ENCODE peak calls at places on chromosomes 5 and 9, in four cellular contexts. One of them, this sample, is unnamed.
A peak's percentile ranks its signal among the peaks of the same experiment; 100 is the strongest.

GRCh38 chr5:103358305-103358996 is 99.9 kb downstream of the MACIR start:
- DNase-seq in stomach: no peak
- DNase-seq in endothelial cell of umbilical vein: peak; percentile 65
- DNase-seq in GM23338: no peak
- DNase-seq in this sample: no peak

GRCh38 chr5:176818391-176819098 is 8.2 kb downstream of the UNC5A start:
- DNase-seq in stomach: no peak
- DNase-seq in endothelial cell of umbilical vein: no peak
- DNase-seq in GM23338: no peak
- DNase-seq in this sample: no peak

GRCh38 chr5:149125386-149125891 is 15.9 kb upstream of the ABLIM3 start:
- DNase-seq in stomach: peak; percentile 52
- DNase-seq in endothelial cell of umbilical vein: no peak
- DNase-seq in GM23338: peak; percentile 81
- DNase-seq in this sample: no peak

GRCh38 chr9:115733736-115734135 is 419.9 kb upstream of the PAPPA start:
- DNase-seq in stomach: no peak
- DNase-seq in endothelial cell of umbilical vein: no peak
- DNase-seq in GM23338: no peak
- DNase-seq in this sample: no peak

GRCh38 chr5:73333944-73334703 is 114.5 kb downstream of the FOXD1 start:
- DNase-seq in stomach: no peak
- DNase-seq in endothelial cell of umbilical vein: no peak
- DNase-seq in GM23338: no peak
- DNase-seq in this sample: no peak

GRCh38 chr5:109874108-109874507 is 184.4 kb downstream of the MAN2A1 start:
- DNase-seq in stomach: no peak
- DNase-seq in endothelial cell of umbilical vein: no peak
- DNase-seq in GM23338: no peak
- DNase-seq in this sample: no peak

GRCh38 chr5:9653811-9654210 is 23.7 kb upstream of the TAS2R1 start:
- DNase-seq in stomach: peak; percentile 43
- DNase-seq in endothelial cell of umbilical vein: no peak
- DNase-seq in GM23338: no peak
- DNase-seq in this sample: no peak

GRCh38 chr5:150105898-150106615 is 19.7 kb upstream of the CSF1R start:
- DNase-seq in stomach: peak; percentile 21
- DNase-seq in endothelial cell of umbilical vein: no peak
- DNase-seq in GM23338: no peak
- DNase-seq in this sample: peak; percentile 90

GRCh38 chr9:30078195-30078594 is 2306.2 kb upstream of the ACO1 start:
- DNase-seq in stomach: no peak
- DNase-seq in endothelial cell of umbilical vein: no peak
- DNase-seq in GM23338: no peak
- DNase-seq in this sample: no peak

GRCh38 chr9:98607787-98608186 is 100.9 kb downstream of the GABBR2 start:
- DNase-seq in stomach: no peak
- DNase-seq in endothelial cell of umbilical vein: peak; percentile 91
- DNase-seq in GM23338: no peak
- DNase-seq in this sample: no peak

GRCh38 chr5:76607353-76607871 is 15.8 kb downstream of the F2RL2 start:
- DNase-seq in stomach: no peak
- DNase-seq in endothelial cell of umbilical vein: no peak
- DNase-seq in GM23338: peak; percentile 65
- DNase-seq in this sample: no peak

GRCh38 chr5:65190328-65191053 is 291.2 kb downstream of the ADAMTS6 start:
- DNase-seq in stomach: no peak
- DNase-seq in endothelial cell of umbilical vein: no peak
- DNase-seq in GM23338: no peak
- DNase-seq in this sample: no peak

GRCh38 chr5:524442-525163 is at the start of gene SLC9A3:
- DNase-seq in stomach: no peak
- DNase-seq in endothelial cell of umbilical vein: no peak
- DNase-seq in GM23338: no peak
- DNase-seq in this sample: no peak

GRCh38 chr5:1304059-1304458 is 9.2 kb upstream of the TERT start:
- DNase-seq in stomach: no peak
- DNase-seq in endothelial cell of umbilical vein: no peak
- DNase-seq in GM23338: no peak
- DNase-seq in this sample: no peak

GRCh38 chr5:38800515-38800914 is 45.3 kb upstream of the OSMR start:
- DNase-seq in stomach: no peak
- DNase-seq in endothelial cell of umbilical vein: no peak
- DNase-seq in GM23338: no peak
- DNase-seq in this sample: no peak
- H3K27ac ChIP-seq in stomach: no peak overlapping the region
- H3K27ac ChIP-seq in endothelial cell of umbilical vein: no peak overlapping the region
- H3K27ac ChIP-seq in GM23338: no peak overlapping the region
- H3K27ac ChIP-seq in this sample: no peak overlapping the region

GRCh38 chr5:179609834-179610108 is 13.7 kb downstream of the HNRNPH1 start:
- DNase-seq in stomach: no peak
- DNase-seq in endothelial cell of umbilical vein: no peak
- DNase-seq in GM23338: no peak
- DNase-seq in this sample: no peak

GRCh38 chr5:179608131-179608581 is 15.3 kb downstream of the HNRNPH1 start:
- DNase-seq in stomach: no peak
- DNase-seq in endothelial cell of umbilical vein: no peak
- DNase-seq in GM23338: no peak
- DNase-seq in this sample: no peak

GRCh38 chr5:179612577-179613459 is 10.7 kb downstream of the HNRNPH1 start:
- DNase-seq in stomach: no peak
- DNase-seq in endothelial cell of umbilical vein: no peak
- DNase-seq in GM23338: no peak
- DNase-seq in this sample: no peak

GRCh38 chr5:179610903-179611265 is 12.6 kb downstream of the HNRNPH1 start:
- DNase-seq in stomach: no peak
- DNase-seq in endothelial cell of umbilical vein: no peak
- DNase-seq in GM23338: no peak
- DNase-seq in this sample: no peak

DNA sequence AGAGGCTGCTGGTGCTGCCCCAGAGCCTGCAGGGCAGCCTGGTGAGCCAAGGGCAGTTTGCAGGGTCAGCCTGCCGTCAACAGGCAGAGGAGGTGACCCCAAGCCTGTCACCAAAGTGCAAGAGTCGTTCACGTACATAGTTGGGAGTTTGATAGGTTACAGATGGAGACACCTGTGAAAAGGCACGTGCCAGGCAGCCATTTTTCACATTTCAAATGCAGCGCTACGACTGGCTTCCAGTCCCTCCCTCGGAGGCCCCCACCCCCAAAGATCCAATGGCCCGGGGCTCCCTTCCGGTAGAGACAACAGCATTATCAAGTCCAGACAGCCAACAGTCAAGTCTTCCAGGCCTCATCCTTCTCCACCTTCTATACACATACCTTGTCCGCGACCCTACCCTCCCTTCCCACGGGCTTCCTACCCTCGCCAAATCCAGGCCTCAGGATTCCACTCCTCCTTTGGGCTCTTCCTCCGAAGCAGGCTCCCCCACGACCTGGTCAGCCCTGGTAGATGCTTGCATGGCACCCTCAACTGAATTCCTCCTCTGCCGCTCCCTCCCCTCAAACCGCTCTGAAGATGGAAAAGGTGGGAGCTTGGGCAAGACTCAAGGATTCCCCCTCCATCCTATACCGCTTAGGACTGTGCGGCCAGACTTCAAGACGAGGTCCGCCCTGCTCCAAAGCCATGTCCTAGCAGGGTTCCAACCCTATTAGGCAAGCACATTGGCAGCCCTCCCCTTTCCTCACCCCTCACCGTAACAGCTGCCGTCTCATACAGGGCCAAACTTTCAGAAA is 13.2 kb downstream of the HNRNPH1 start:
- DNase-seq in stomach: no peak
- DNase-seq in endothelial cell of umbilical vein: no peak
- DNase-seq in GM23338: no peak
- DNase-seq in this sample: no peak
- TF ChIP-seq POLR2AphosphoS5 in stomach: peak; percentile 3
- TF ChIP-seq POLR2AphosphoS5 in endothelial cell of umbilical vein: peak; percentile 49
- TF ChIP-seq POLR2AphosphoS5 in GM23338: peak; percentile 25
- TF ChIP-seq POLR2AphosphoS5 in this sample: no peak

DNA sequence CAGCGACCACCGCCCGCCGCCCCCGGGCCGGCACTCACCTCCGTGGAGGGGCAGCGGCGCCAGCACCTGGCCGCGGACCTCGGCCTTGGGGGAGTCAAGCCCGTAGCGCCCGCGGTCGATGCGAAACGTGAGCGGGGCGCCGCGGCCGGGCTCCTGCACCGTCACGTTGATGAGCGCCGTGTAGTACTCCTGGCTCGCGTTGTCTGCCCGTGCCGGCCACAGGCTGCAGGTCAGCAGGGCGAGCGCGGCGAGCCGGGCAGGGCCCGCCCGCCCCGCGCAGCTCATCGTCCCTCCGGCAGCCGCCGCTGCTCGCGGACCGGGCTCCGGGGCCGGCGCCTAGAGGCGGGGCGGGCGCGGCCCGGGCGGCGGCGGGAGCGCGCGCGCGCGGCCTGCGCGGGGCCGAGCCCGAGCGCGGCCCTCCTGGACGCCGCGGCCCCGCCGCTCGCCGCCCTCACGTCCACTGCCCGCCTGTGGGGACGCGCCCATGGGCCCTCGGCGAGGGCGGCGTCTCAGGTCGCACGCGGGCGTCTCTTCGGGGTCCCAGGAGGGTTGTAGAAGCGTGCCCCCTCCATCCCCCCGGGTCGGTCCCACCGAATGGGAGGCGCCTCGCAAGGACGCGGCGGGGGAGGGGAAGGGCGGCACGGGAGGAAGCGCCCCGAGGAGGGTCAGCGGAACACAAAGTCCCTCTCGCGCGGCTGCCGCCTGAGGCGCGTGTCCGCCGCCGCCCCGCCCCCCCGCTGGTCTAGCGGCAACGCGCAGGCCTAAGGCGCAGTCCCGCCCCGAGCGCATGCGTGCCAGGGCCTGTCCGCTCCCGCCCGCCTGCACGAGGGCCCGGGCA is at the start of gene RNF130:
- DNase-seq in stomach: peak; percentile 95
- DNase-seq in endothelial cell of umbilical vein: peak; percentile 92
- DNase-seq in GM23338: peak; percentile 95
- DNase-seq in this sample: peak; percentile 94
- H3K27ac ChIP-seq in stomach: peak within 1 kb of the TSS; percentile 99
- H3K27ac ChIP-seq in endothelial cell of umbilical vein: peak within 1 kb of the TSS; percentile 71
- H3K27ac ChIP-seq in GM23338: no peak within 1 kb of the TSS
- H3K27ac ChIP-seq in this sample: peak within 1 kb of the TSS; percentile 96

DNA sequence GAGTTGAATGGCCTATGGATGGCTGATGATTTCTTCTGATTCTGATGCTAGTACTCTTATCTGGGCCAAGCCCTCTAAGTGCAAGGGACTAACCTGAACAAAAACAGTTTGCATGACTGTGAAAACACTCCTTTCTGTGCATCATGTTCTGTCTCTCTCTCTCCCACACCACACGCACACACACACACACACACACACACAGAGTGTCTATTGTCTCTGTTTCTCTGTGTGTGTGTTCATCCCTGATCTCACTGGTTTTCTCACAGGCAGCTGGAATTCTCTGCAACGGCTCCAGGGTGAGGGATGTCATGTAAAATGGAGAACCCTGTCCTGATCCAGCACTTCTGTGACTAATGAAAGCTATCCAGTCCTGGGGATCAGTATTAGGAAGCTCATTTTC is 453.1 kb upstream of the RGMB start:
- DNase-seq in stomach: no peak
- DNase-seq in endothelial cell of umbilical vein: no peak
- DNase-seq in GM23338: peak; percentile 6
- DNase-seq in this sample: no peak
- TF ChIP-seq POLR2AphosphoS5 in stomach: no peak
- TF ChIP-seq POLR2AphosphoS5 in endothelial cell of umbilical vein: no peak
- TF ChIP-seq POLR2AphosphoS5 in GM23338: no peak
- TF ChIP-seq POLR2AphosphoS5 in this sample: no peak

GRCh38 chr9:130024597-130024994 is 18.4 kb downstream of the FNBP1 start:
- DNase-seq in stomach: no peak
- DNase-seq in endothelial cell of umbilical vein: no peak
- DNase-seq in GM23338: no peak
- DNase-seq in this sample: no peak

GRCh38 chr9:130028493-130029222 is 14.3 kb downstream of the FNBP1 start:
- DNase-seq in stomach: no peak
- DNase-seq in endothelial cell of umbilical vein: peak; percentile 68
- DNase-seq in GM23338: no peak
- DNase-seq in this sample: no peak

GRCh38 chr9:130029223-130029583 is 13.8 kb downstream of the FNBP1 start:
- DNase-seq in stomach: no peak
- DNase-seq in endothelial cell of umbilical vein: no peak
- DNase-seq in GM23338: no peak
- DNase-seq in this sample: no peak

GRCh38 chr9:130027533-130028370 is 15.2 kb downstream of the FNBP1 start:
- DNase-seq in stomach: no peak
- DNase-seq in endothelial cell of umbilical vein: no peak
- DNase-seq in GM23338: no peak
- DNase-seq in this sample: no peak

DNA sequence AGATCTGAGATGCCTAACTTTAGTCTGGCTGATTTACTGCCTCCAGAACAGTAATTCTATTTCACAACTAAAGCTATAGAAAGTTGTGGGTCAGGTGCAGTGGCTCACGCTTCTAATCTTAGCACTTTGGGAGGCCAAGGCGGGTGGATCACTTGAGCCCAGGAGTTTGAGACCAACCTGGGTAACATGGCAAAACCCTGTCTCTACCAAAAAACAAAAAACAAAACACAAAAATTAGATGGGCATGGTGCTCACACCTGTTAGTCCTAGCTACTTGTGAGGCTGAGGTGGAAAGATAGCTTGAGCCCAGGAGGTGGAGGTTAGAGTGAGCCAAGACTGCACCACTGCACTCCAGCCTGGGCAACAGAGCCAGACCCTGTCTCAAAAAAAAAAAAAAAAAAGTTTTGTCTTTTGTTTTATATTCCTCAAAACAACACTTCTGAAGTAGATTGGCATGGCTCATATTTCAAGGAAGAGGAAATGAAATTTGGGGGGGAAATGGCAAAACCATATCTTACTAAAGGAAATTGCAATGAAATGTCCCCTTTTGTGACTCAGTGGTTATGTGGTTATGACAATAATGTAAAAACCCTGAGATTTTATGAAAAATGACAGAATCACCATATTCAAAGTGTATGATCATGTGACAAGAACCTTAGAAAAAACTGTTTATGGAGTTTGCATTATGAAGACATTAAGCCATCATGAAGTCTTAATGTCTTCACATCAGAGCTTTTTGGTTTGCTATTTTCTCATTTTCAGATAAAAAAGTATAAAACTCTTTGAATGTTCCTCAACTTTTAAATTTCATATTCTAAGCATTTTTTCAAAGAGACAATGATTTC is 16.2 kb downstream of the FNBP1 start:
- DNase-seq in stomach: no peak
- DNase-seq in endothelial cell of umbilical vein: no peak
- DNase-seq in GM23338: no peak
- DNase-seq in this sample: no peak
- H3K27ac ChIP-seq in stomach: no peak overlapping the region
- H3K27ac ChIP-seq in endothelial cell of umbilical vein: no peak overlapping the region
- H3K27ac ChIP-seq in GM23338: no peak overlapping the region
- H3K27ac ChIP-seq in this sample: no peak overlapping the region